ENCODE peak calls at places on chromosome 2, in nine cellular contexts. G, H, Z, C, V, B, T, J and I are unnamed samples.

GRCh38 chr2:118032169-118033013 is 18.5 kb upstream of the CCDC93 start:
- DNase-seq in B (peak), G (no peak), V (peak), Z (peak), T (no peak), C (peak), J (peak), H (peak), I (no peak)

GRCh38 chr2:2840681-2841300 is 509.7 kb upstream of the MYT1L start:
- DNase-seq in G (no peak), H (no peak), C (no peak), V (no peak), J (no peak), B (no peak), Z (no peak), T (no peak), I (no peak)

GRCh38 chr2:233817305-233817980 is 36.9 kb downstream of the HJURP start:
- DNase-seq in V (no peak), G (peak), J (no peak), B (no peak), T (no peak), Z (no peak), H (no peak), C (no peak), I (no peak)

GRCh38 chr2:164028764-164029534 is 293.1 kb upstream of the FIGN start:
- DNase-seq in G (no peak), V (no peak), B (no peak), T (no peak), C (no peak), J (no peak), H (no peak), Z (peak), I (no peak)

GRCh38 chr2:31813016-31813415 is 197.8 kb downstream of the MEMO1 start:
- DNase-seq in V (no peak), T (no peak), C (no peak), G (no peak), J (no peak), B (peak), Z (no peak), H (no peak), I (no peak)

GRCh38 chr2:42769583-42770287 is 5.8 kb upstream of the OXER1 start:
- DNase-seq in H (no peak), C (no peak), T (no peak), G (peak), B (no peak), Z (no peak), J (no peak), V (no peak), I (no peak)

GRCh38 chr2:62152000-62152399 is 43.9 kb upstream of the B3GNT2 start:
- DNase-seq in V (no peak), J (no peak), G (no peak), T (no peak), Z (peak), H (peak), C (no peak), B (no peak), I (no peak)

GRCh38 chr2:100554788-100555407 is 7.9 kb upstream of the PDCL3 start:
- DNase-seq in T (no peak), Z (no peak), V (no peak), H (no peak), C (no peak), B (no peak), J (peak), G (peak), I (no peak)

GRCh38 chr2:30193104-30193681 is 38.1 kb upstream of the LBH start:
- DNase-seq in G (no peak), T (no peak), J (no peak), H (no peak), Z (no peak), V (no peak), C (no peak), B (no peak), I (no peak)

GRCh38 chr2:2660789-2661355 is 329.8 kb upstream of the MYT1L start:
- DNase-seq in Z (no peak), J (no peak), C (no peak), B (no peak), V (no peak), G (no peak), H (peak), T (no peak), I (no peak)

GRCh38 chr2:67169417-67170140 is 227.6 kb upstream of the ETAA1 start:
- DNase-seq in C (no peak), V (no peak), T (no peak), H (no peak), B (no peak), G (no peak), Z (peak), J (no peak), I (no peak)

GRCh38 chr2:111227716-111228141 is 107.0 kb downstream of the BCL2L11 start:
- DNase-seq in B (no peak), J (no peak), Z (peak), V (peak), H (peak), T (no peak), G (no peak), C (no peak), I (no peak)

GRCh38 chr2:23632386-23632785 is 247.4 kb downstream of the KLHL29 start:
- DNase-seq in V (no peak), G (no peak), J (no peak), C (no peak), Z (no peak), H (no peak), B (no peak), T (no peak), I (no peak)

GRCh38 chr2:8488001-8488738 is 193.7 kb upstream of the ID2 start:
- DNase-seq in H (no peak), G (peak), Z (no peak), C (no peak), B (no peak), V (no peak), J (peak), T (no peak), I (no peak)

GRCh38 chr2:230777681-230778080 is 65.0 kb downstream of the CAB39 start:
- DNase-seq in J (no peak), T (no peak), C (no peak), V (no peak), G (no peak), B (no peak), Z (peak), H (no peak), I (no peak)

GRCh38 chr2:15626967-15627366 is 35.3 kb downstream of the DDX1 start:
- DNase-seq in G (no peak), B (no peak), T (no peak), J (no peak), Z (no peak), H (no peak), V (no peak), C (no peak), I (no peak)

GRCh38 chr2:148814143-148814852 is 60.7 kb upstream of the KIF5C start:
- DNase-seq in B (no peak), Z (peak), J (no peak), H (no peak), V (no peak), C (no peak), T (no peak), G (no peak), I (no peak)

GRCh38 chr2:175030380-175031271 is 25.4 kb upstream of the CHN1 start:
- DNase-seq in Z (peak), V (peak), H (peak), B (peak), J (no peak), C (peak), G (no peak), T (peak), I (no peak)

GRCh38 chr2:96150007-96150406 is 4.8 kb upstream of the DUSP2 start:
- DNase-seq in H (no peak), V (no peak), J (no peak), T (no peak), C (no peak), G (no peak), B (no peak), Z (no peak), I (no peak)

GRCh38 chr2:62266433-62267038 is 70.6 kb downstream of the B3GNT2 start:
- DNase-seq in B (no peak), H (no peak), J (no peak), V (no peak), G (no peak), C (no peak), Z (peak), T (no peak), I (no peak)

GRCh38 chr2:28325567-28326468 is 66.8 kb upstream of the FOSL2 start:
- DNase-seq in J (no peak), T (no peak), G (no peak), C (no peak), B (no peak), V (no peak), Z (no peak), H (no peak), I (no peak)

GRCh38 chr2:65666156-65666725 is 233.8 kb upstream of the SPRED2 start:
- DNase-seq in T (no peak), H (no peak), C (no peak), Z (peak), B (peak), V (no peak), G (no peak), J (no peak), I (no peak)

GRCh38 chr2:223735035-223735640 is 102.2 kb downstream of the AP1S3 start:
- DNase-seq in H (no peak), B (no peak), G (peak), T (no peak), J (no peak), V (no peak), Z (no peak), C (no peak), I (no peak)

GRCh38 chr2:126942427-126943203 is 43.9 kb downstream of the TEX51 start:
- DNase-seq in G (no peak), V (no peak), B (no peak), Z (no peak), J (no peak), T (no peak), C (no peak), H (no peak), I (no peak)

GRCh38 chr2:86221066-86221684 is 21.9 kb downstream of the MRPL35 start:
- DNase-seq in H (peak), C (peak), V (peak), Z (peak), G (no peak), J (peak), B (peak), T (no peak), I (no peak)

GRCh38 chr2:105787376-105788318 is 42.9 kb downstream of the NCK2 start:
- DNase-seq in Z (no peak), C (no peak), H (no peak), G (peak), V (no peak), T (no peak), B (peak), J (no peak), I (no peak)

GRCh38 chr2:120798569-120799215 is 63.0 kb downstream of the GLI2 start:
- DNase-seq in H (no peak), G (no peak), J (no peak), Z (no peak), V (no peak), T (no peak), B (no peak), C (no peak), I (no peak)